ENCODE peak calls at places on chromosomes 1 and 21, in four cellular contexts. One of them, this sample, is unnamed.

GRCh38 chr1:58815680-58816071 is 31.8 kb upstream of the JUN start:
- DNase-seq in CD8-positive, alpha-beta T cell: no peak
- DNase-seq in activated B cell treated with CpG ODN at 0.5 μM for 24 hours: no peak
- DNase-seq in GM10248: peak
- DNase-seq in this sample: no peak

GRCh38 chr1:116679828-116680628 is 12.5 kb upstream of the IGSF3 start:
- DNase-seq in GM10248: no peak
- DNase-seq in activated B cell treated with CpG ODN at 0.5 μM for 24 hours: no peak
- DNase-seq in CD8-positive, alpha-beta T cell: no peak
- DNase-seq in this sample: no peak

GRCh38 chr1:175397103-175397502 is 204.5 kb upstream of the KIAA0040 start:
- DNase-seq in activated B cell treated with CpG ODN at 0.5 μM for 24 hours: no peak
- DNase-seq in CD8-positive, alpha-beta T cell: no peak
- DNase-seq in GM10248: no peak
- DNase-seq in this sample: no peak

GRCh38 chr1:63621698-63622097 is 28.5 kb downstream of the PGM1 start:
- DNase-seq in CD8-positive, alpha-beta T cell: no peak
- DNase-seq in activated B cell treated with CpG ODN at 0.5 μM for 24 hours: no peak
- DNase-seq in GM10248: no peak
- DNase-seq in this sample: no peak

GRCh38 chr1:43878854-43879253 is 54.7 kb upstream of the ARTN start:
- DNase-seq in GM10248: no peak
- DNase-seq in activated B cell treated with CpG ODN at 0.5 μM for 24 hours: no peak
- DNase-seq in CD8-positive, alpha-beta T cell: no peak
- DNase-seq in this sample: no peak

GRCh38 chr1:6486433-6487011 is 4.9 kb downstream of the PLEKHG5 start:
- DNase-seq in activated B cell treated with CpG ODN at 0.5 μM for 24 hours: peak
- DNase-seq in GM10248: peak
- DNase-seq in CD8-positive, alpha-beta T cell: peak
- DNase-seq in this sample: peak

GRCh38 chr1:243568793-243569192 is 281.2 kb downstream of the AKT3 start:
- DNase-seq in CD8-positive, alpha-beta T cell: no peak
- DNase-seq in GM10248: no peak
- DNase-seq in activated B cell treated with CpG ODN at 0.5 μM for 24 hours: no peak
- DNase-seq in this sample: no peak

GRCh38 chr1:203278885-203279406 is 26.4 kb upstream of the BTG2 start:
- DNase-seq in GM10248: no peak
- DNase-seq in CD8-positive, alpha-beta T cell: no peak
- DNase-seq in activated B cell treated with CpG ODN at 0.5 μM for 24 hours: no peak
- DNase-seq in this sample: no peak

GRCh38 chr1:77987942-77988341 is 9.1 kb upstream of the FUBP1 start:
- DNase-seq in GM10248: no peak
- DNase-seq in activated B cell treated with CpG ODN at 0.5 μM for 24 hours: no peak
- DNase-seq in CD8-positive, alpha-beta T cell: no peak
- DNase-seq in this sample: no peak

GRCh38 chr1:165352442-165353293 is 3.8 kb downstream of the LMX1A start:
- DNase-seq in CD8-positive, alpha-beta T cell: no peak
- DNase-seq in activated B cell treated with CpG ODN at 0.5 μM for 24 hours: no peak
- DNase-seq in GM10248: no peak
- DNase-seq in this sample: no peak

GRCh38 chr1:246454655-246455054 is 52.4 kb downstream of the SMYD3 start:
- DNase-seq in CD8-positive, alpha-beta T cell: no peak
- DNase-seq in activated B cell treated with CpG ODN at 0.5 μM for 24 hours: no peak
- DNase-seq in GM10248: no peak
- DNase-seq in this sample: no peak

GRCh38 chr1:950268-950667 is 8.8 kb downstream of the NOC2L start:
- DNase-seq in activated B cell treated with CpG ODN at 0.5 μM for 24 hours: no peak
- DNase-seq in CD8-positive, alpha-beta T cell: no peak
- DNase-seq in GM10248: no peak
- DNase-seq in this sample: no peak

GRCh38 chr1:11109361-11109760 is 9.7 kb upstream of the EXOSC10 start:
- DNase-seq in activated B cell treated with CpG ODN at 0.5 μM for 24 hours: no peak
- DNase-seq in CD8-positive, alpha-beta T cell: no peak
- DNase-seq in GM10248: no peak
- DNase-seq in this sample: no peak

GRCh38 chr1:214234635-214235025 is 46.3 kb upstream of the SMYD2 start:
- DNase-seq in CD8-positive, alpha-beta T cell: no peak
- DNase-seq in GM10248: no peak
- DNase-seq in activated B cell treated with CpG ODN at 0.5 μM for 24 hours: no peak
- DNase-seq in this sample: no peak

GRCh38 chr1:153928776-153929432 is 6.1 kb upstream of the GATAD2B start:
- DNase-seq in GM10248: no peak
- DNase-seq in activated B cell treated with CpG ODN at 0.5 μM for 24 hours: no peak
- DNase-seq in CD8-positive, alpha-beta T cell: no peak
- DNase-seq in this sample: no peak

GRCh38 chr1:207922554-207922953 is 11.6 kb upstream of the CD34 start:
- DNase-seq in CD8-positive, alpha-beta T cell: no peak
- DNase-seq in activated B cell treated with CpG ODN at 0.5 μM for 24 hours: no peak
- DNase-seq in GM10248: no peak
- DNase-seq in this sample: no peak

GRCh38 chr1:213070399-213070798 is 19.4 kb downstream of the RPS6KC1 start:
- DNase-seq in activated B cell treated with CpG ODN at 0.5 μM for 24 hours: no peak
- DNase-seq in CD8-positive, alpha-beta T cell: no peak
- DNase-seq in GM10248: peak
- DNase-seq in this sample: no peak

GRCh38 chr1:214997685-214998084 is 84.9 kb upstream of the KCNK2 start:
- DNase-seq in activated B cell treated with CpG ODN at 0.5 μM for 24 hours: no peak
- DNase-seq in CD8-positive, alpha-beta T cell: no peak
- DNase-seq in GM10248: no peak
- DNase-seq in this sample: no peak

GRCh38 chr1:196502437-196502836 is 105.8 kb downstream of the KCNT2 start:
- DNase-seq in GM10248: no peak
- DNase-seq in activated B cell treated with CpG ODN at 0.5 μM for 24 hours: no peak
- DNase-seq in CD8-positive, alpha-beta T cell: no peak
- DNase-seq in this sample: no peak

GRCh38 chr1:192958871-192959270 is 100.3 kb downstream of the UCHL5 start:
- DNase-seq in activated B cell treated with CpG ODN at 0.5 μM for 24 hours: no peak
- DNase-seq in CD8-positive, alpha-beta T cell: no peak
- DNase-seq in GM10248: no peak
- DNase-seq in this sample: no peak

GRCh38 chr1:168783831-168784230 is 54.8 kb upstream of the DPT start:
- DNase-seq in GM10248: no peak
- DNase-seq in CD8-positive, alpha-beta T cell: no peak
- DNase-seq in activated B cell treated with CpG ODN at 0.5 μM for 24 hours: no peak
- DNase-seq in this sample: no peak

GRCh38 chr1:17573518-17574041 is 34.1 kb downstream of the ARHGEF10L start:
- DNase-seq in GM10248: no peak
- DNase-seq in CD8-positive, alpha-beta T cell: no peak
- DNase-seq in activated B cell treated with CpG ODN at 0.5 μM for 24 hours: no peak
- DNase-seq in this sample: no peak

GRCh38 chr1:32066489-32066873 is 6.3 kb upstream of the TMEM39B start:
- DNase-seq in activated B cell treated with CpG ODN at 0.5 μM for 24 hours: no peak
- DNase-seq in CD8-positive, alpha-beta T cell: no peak
- DNase-seq in GM10248: no peak
- DNase-seq in this sample: no peak

GRCh38 chr1:157968503-157968902 is 24.9 kb upstream of the KIRREL1 start:
- DNase-seq in GM10248: no peak
- DNase-seq in activated B cell treated with CpG ODN at 0.5 μM for 24 hours: no peak
- DNase-seq in CD8-positive, alpha-beta T cell: no peak
- DNase-seq in this sample: no peak

GRCh38 chr1:1148569-1148968 is 25.1 kb upstream of the TTLL10 start:
- DNase-seq in GM10248: no peak
- DNase-seq in activated B cell treated with CpG ODN at 0.5 μM for 24 hours: no peak
- DNase-seq in CD8-positive, alpha-beta T cell: no peak
- DNase-seq in this sample: no peak

GRCh38 chr1:5936126-5936525 is 56.1 kb downstream of the NPHP4 start:
- DNase-seq in GM10248: peak
- DNase-seq in CD8-positive, alpha-beta T cell: no peak
- DNase-seq in activated B cell treated with CpG ODN at 0.5 μM for 24 hours: no peak
- DNase-seq in this sample: no peak

GRCh38 chr1:186670965-186671486 is 9.2 kb downstream of the PTGS2 start:
- DNase-seq in GM10248: no peak
- DNase-seq in CD8-positive, alpha-beta T cell: no peak
- DNase-seq in activated B cell treated with CpG ODN at 0.5 μM for 24 hours: no peak
- DNase-seq in this sample: no peak

GRCh38 chr1:78554840-78555239 is 64.1 kb downstream of the PTGFR start:
- DNase-seq in activated B cell treated with CpG ODN at 0.5 μM for 24 hours: no peak
- DNase-seq in CD8-positive, alpha-beta T cell: no peak
- DNase-seq in GM10248: no peak
- DNase-seq in this sample: no peak

GRCh38 chr1:187244623-187245022 is 415.9 kb downstream of the PLA2G4A start:
- DNase-seq in activated B cell treated with CpG ODN at 0.5 μM for 24 hours: no peak
- DNase-seq in CD8-positive, alpha-beta T cell: no peak
- DNase-seq in GM10248: no peak
- DNase-seq in this sample: no peak

GRCh38 chr1:222792744-222793143 is 22.1 kb upstream of the DISP1 start:
- DNase-seq in activated B cell treated with CpG ODN at 0.5 μM for 24 hours: no peak
- DNase-seq in GM10248: peak
- DNase-seq in CD8-positive, alpha-beta T cell: no peak
- DNase-seq in this sample: peak

GRCh38 chr1:26785611-26786436 is 1.9 kb upstream of the PIGV start:
- DNase-seq in CD8-positive, alpha-beta T cell: no peak
- DNase-seq in GM10248: no peak
- DNase-seq in activated B cell treated with CpG ODN at 0.5 μM for 24 hours: no peak
- DNase-seq in this sample: no peak

GRCh38 chr21:14484188-14485009 is 61.7 kb downstream of the SAMSN1 start:
- DNase-seq in CD8-positive, alpha-beta T cell: no peak
- DNase-seq in GM10248: no peak
- DNase-seq in activated B cell treated with CpG ODN at 0.5 μM for 24 hours: no peak
- DNase-seq in this sample: no peak

GRCh38 chr1:30715216-30715615 is 8.2 kb downstream of the MATN1 start:
- DNase-seq in CD8-positive, alpha-beta T cell: no peak
- DNase-seq in GM10248: no peak
- DNase-seq in activated B cell treated with CpG ODN at 0.5 μM for 24 hours: no peak
- DNase-seq in this sample: no peak

GRCh38 chr1:32592953-32593352 is 53.7 kb downstream of the ZBTB8A start:
- DNase-seq in CD8-positive, alpha-beta T cell: no peak
- DNase-seq in activated B cell treated with CpG ODN at 0.5 μM for 24 hours: no peak
- DNase-seq in GM10248: no peak
- DNase-seq in this sample: no peak

GRCh38 chr1:151612506-151613274 is 840 bp downstream of the SNX27 start:
- DNase-seq in GM10248: peak
- DNase-seq in activated B cell treated with CpG ODN at 0.5 μM for 24 hours: no peak
- DNase-seq in CD8-positive, alpha-beta T cell: peak
- DNase-seq in this sample: no peak

DNA sequence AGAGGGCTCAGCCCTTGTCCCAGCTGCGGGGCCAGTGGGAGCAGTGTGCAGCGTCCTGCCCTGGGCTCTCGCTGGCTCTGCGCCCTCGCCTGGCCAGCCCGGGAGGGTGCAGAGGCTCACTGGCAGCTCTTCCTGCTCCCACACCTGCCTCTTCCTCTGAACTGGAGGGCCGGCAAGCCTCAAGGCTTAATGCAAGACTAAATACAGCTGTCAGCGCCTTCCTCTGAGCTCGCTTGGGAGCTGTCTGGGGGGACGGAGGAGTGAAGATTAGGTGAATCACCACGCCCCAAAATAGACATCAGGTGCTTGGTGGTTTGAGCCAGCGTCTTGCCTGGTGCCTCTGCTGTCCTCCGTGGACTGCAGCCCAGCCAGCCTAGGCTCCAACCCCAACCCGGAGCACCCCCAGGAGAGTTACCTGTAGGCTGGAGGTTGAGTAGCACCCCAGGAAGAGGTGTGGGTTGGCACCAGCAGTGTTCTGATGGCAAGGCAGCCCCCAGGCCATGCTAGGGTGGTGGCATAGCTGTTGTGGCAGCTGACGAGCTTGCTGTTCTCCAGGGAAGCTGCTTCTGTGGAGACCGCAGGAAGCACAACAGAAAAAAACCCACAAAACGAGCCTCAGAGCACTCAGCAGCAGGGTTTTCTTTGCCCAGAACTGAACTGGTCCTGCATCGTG is 36.9 kb downstream of the UMODL1 start:
- DNase-seq in CD8-positive, alpha-beta T cell: peak
- DNase-seq in GM10248: peak
- DNase-seq in activated B cell treated with CpG ODN at 0.5 μM for 24 hours: peak
- DNase-seq in this sample: peak
- TF ChIP-seq CTCF in CD8-positive, alpha-beta T cell: peak
- TF ChIP-seq CTCF in GM10248: peak
- TF ChIP-seq CTCF in activated B cell treated with CpG ODN at 0.5 μM for 24 hours: no peak
- TF ChIP-seq CTCF in this sample: no peak

GRCh38 chr1:156928043-156928602 is 7.7 kb downstream of the LRRC71 start:
- DNase-seq in activated B cell treated with CpG ODN at 0.5 μM for 24 hours: no peak
- DNase-seq in CD8-positive, alpha-beta T cell: no peak
- DNase-seq in GM10248: no peak
- DNase-seq in this sample: no peak

GRCh38 chr1:156925154-156926010 is 5.0 kb downstream of the LRRC71 start:
- DNase-seq in GM10248: no peak
- DNase-seq in CD8-positive, alpha-beta T cell: no peak
- DNase-seq in activated B cell treated with CpG ODN at 0.5 μM for 24 hours: no peak
- DNase-seq in this sample: no peak

GRCh38 chr1:156929596-156930238 is 9.3 kb downstream of the LRRC71 start:
- DNase-seq in CD8-positive, alpha-beta T cell: no peak
- DNase-seq in GM10248: no peak
- DNase-seq in activated B cell treated with CpG ODN at 0.5 μM for 24 hours: no peak
- DNase-seq in this sample: no peak

GRCh38 chr1:156926175-156926574 is 5.7 kb downstream of the LRRC71 start:
- DNase-seq in GM10248: no peak
- DNase-seq in CD8-positive, alpha-beta T cell: peak
- DNase-seq in activated B cell treated with CpG ODN at 0.5 μM for 24 hours: no peak
- DNase-seq in this sample: no peak

GRCh38 chr1:156927215-156928042 is 7.0 kb downstream of the LRRC71 start:
- DNase-seq in CD8-positive, alpha-beta T cell: peak
- DNase-seq in activated B cell treated with CpG ODN at 0.5 μM for 24 hours: peak
- DNase-seq in GM10248: peak
- DNase-seq in this sample: peak
- TF ChIP-seq CTCF in CD8-positive, alpha-beta T cell: no peak
- TF ChIP-seq CTCF in activated B cell treated with CpG ODN at 0.5 μM for 24 hours: no peak
- TF ChIP-seq CTCF in GM10248: peak
- TF ChIP-seq CTCF in this sample: peak

GRCh38 chr1:66246371-66247262 is 287.3 kb upstream of the SGIP1 start:
- DNase-seq in CD8-positive, alpha-beta T cell: no peak
- DNase-seq in activated B cell treated with CpG ODN at 0.5 μM for 24 hours: no peak
- DNase-seq in GM10248: no peak
- DNase-seq in this sample: no peak
- TF ChIP-seq CTCF in CD8-positive, alpha-beta T cell: no peak
- TF ChIP-seq CTCF in activated B cell treated with CpG ODN at 0.5 μM for 24 hours: no peak
- TF ChIP-seq CTCF in GM10248: no peak
- TF ChIP-seq CTCF in this sample: no peak

GRCh38 chr1:103373991-103374390 is 151.5 kb upstream of the RNPC3 start:
- DNase-seq in activated B cell treated with CpG ODN at 0.5 μM for 24 hours: no peak
- DNase-seq in CD8-positive, alpha-beta T cell: no peak
- DNase-seq in GM10248: no peak
- DNase-seq in this sample: no peak
- TF ChIP-seq CTCF in activated B cell treated with CpG ODN at 0.5 μM for 24 hours: no peak
- TF ChIP-seq CTCF in CD8-positive, alpha-beta T cell: no peak
- TF ChIP-seq CTCF in GM10248: no peak
- TF ChIP-seq CTCF in this sample: no peak

DNA sequence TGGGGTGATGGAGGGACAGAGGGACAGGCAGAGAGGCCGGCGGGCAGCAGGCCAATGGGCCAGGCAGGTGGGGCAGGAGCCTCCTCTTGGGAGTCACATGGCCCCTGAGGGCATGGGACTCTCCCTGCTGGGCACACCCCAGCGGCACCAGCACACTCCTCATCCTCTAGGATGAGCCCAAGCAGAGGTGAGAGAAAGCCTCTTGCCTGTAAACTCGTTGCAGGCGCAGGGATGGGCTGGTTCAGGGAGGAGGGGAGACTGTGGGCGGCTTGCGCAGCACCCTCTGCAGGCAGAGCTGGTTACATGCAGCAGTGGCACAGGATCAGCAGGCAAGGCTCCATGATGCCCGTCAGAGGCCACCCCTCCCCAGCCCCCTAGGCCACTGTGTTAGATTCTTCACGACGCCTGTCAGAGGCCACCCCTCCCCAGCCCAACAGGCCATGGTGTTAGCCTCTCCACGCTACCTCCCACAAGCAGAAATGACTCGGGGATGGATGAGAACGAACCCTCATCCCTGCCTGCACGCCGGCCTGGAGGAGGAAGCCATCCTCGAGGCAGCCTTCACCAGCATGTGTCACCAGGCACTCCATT is 209.7 kb upstream of the VAMP3 start:
- DNase-seq in GM10248: peak
- DNase-seq in activated B cell treated with CpG ODN at 0.5 μM for 24 hours: no peak
- DNase-seq in CD8-positive, alpha-beta T cell: no peak
- DNase-seq in this sample: no peak
- TF ChIP-seq CTCF in GM10248: peak
- TF ChIP-seq CTCF in activated B cell treated with CpG ODN at 0.5 μM for 24 hours: no peak
- TF ChIP-seq CTCF in CD8-positive, alpha-beta T cell: no peak
- TF ChIP-seq CTCF in this sample: peak

This sample was measured in D721Med.